ENCODE peak calls at places on chromosome 14, in six cellular contexts. One of them, this sample, is unnamed.

GRCh38 chr14:100774164-100774537 is 47.5 kb downstream of the DLK1 start:
- DNase-seq in H1: no peak
- DNase-seq in K562: no peak
- DNase-seq in HepG2: no peak
- DNase-seq in GM12878: no peak
- DNase-seq in GM12891: no peak
- DNase-seq in this sample: no peak

GRCh38 chr14:51327376-51327775 is 87.3 kb downstream of the TMX1 start:
- DNase-seq in HepG2: no peak
- DNase-seq in H1: no peak
- DNase-seq in K562: no peak
- DNase-seq in GM12891: no peak
- DNase-seq in GM12878: no peak
- DNase-seq in this sample: no peak

GRCh38 chr14:99035268-99035667 is 236.7 kb downstream of the BCL11B start:
- DNase-seq in GM12878: no peak
- DNase-seq in GM12891: no peak
- DNase-seq in K562: no peak
- DNase-seq in HepG2: no peak
- DNase-seq in H1: no peak
- DNase-seq in this sample: no peak

GRCh38 chr14:55767291-55767690 is 187.3 kb downstream of the KTN1 start:
- DNase-seq in GM12891: no peak
- DNase-seq in K562: no peak
- DNase-seq in H1: no peak
- DNase-seq in GM12878: no peak
- DNase-seq in HepG2: no peak
- DNase-seq in this sample: no peak

GRCh38 chr14:81161749-81162148 is 59.0 kb downstream of the GTF2A1 start:
- DNase-seq in HepG2: no peak
- DNase-seq in K562: no peak
- DNase-seq in GM12878: no peak
- DNase-seq in GM12891: no peak
- DNase-seq in H1: no peak
- DNase-seq in this sample: no peak

GRCh38 chr14:33754264-33754663 is 196.6 kb downstream of the EGLN3 start:
- DNase-seq in HepG2: no peak
- DNase-seq in GM12891: no peak
- DNase-seq in H1: no peak
- DNase-seq in K562: no peak
- DNase-seq in GM12878: no peak
- DNase-seq in this sample: no peak

GRCh38 chr14:32381869-32382268 is 52.8 kb downstream of the AKAP6 start:
- DNase-seq in HepG2: no peak
- DNase-seq in GM12891: no peak
- DNase-seq in H1: no peak
- DNase-seq in GM12878: no peak
- DNase-seq in K562: no peak
- DNase-seq in this sample: no peak

GRCh38 chr14:75881986-75882385 is 99.8 kb downstream of the TGFB3 start:
- DNase-seq in GM12878: no peak
- DNase-seq in HepG2: no peak
- DNase-seq in H1: no peak
- DNase-seq in K562: no peak
- DNase-seq in GM12891: no peak
- DNase-seq in this sample: no peak

GRCh38 chr14:31377433-31377832 is 42.9 kb downstream of the HEATR5A start:
- DNase-seq in H1: no peak
- DNase-seq in GM12878: no peak
- DNase-seq in GM12891: no peak
- DNase-seq in HepG2: no peak
- DNase-seq in K562: no peak
- DNase-seq in this sample: no peak

GRCh38 chr14:103260629-103261124 is 73.4 kb upstream of the EIF5 start:
- DNase-seq in GM12878: no peak
- DNase-seq in K562: peak
- DNase-seq in HepG2: no peak
- DNase-seq in GM12891: no peak
- DNase-seq in H1: no peak
- DNase-seq in this sample: no peak

GRCh38 chr14:73752297-73752992 is 38.3 kb upstream of the PNMA1 start:
- DNase-seq in H1: no peak
- DNase-seq in GM12891: no peak
- DNase-seq in GM12878: no peak
- DNase-seq in K562: no peak
- DNase-seq in HepG2: no peak
- DNase-seq in this sample: no peak

GRCh38 chr14:22598099-22598895 is at the start of gene ABHD4:
- DNase-seq in GM12878: no peak
- DNase-seq in GM12891: peak
- DNase-seq in HepG2: peak
- DNase-seq in H1: no peak
- DNase-seq in K562: peak
- DNase-seq in this sample: peak

GRCh38 chr14:92164958-92165357 is 43.2 kb downstream of the CPSF2 start:
- DNase-seq in GM12891: no peak
- DNase-seq in H1: no peak
- DNase-seq in K562: no peak
- DNase-seq in GM12878: no peak
- DNase-seq in HepG2: no peak
- DNase-seq in this sample: no peak

GRCh38 chr14:20866963-20867362 is 24.2 kb upstream of the RNASE3 start:
- DNase-seq in HepG2: no peak
- DNase-seq in H1: no peak
- DNase-seq in K562: no peak
- DNase-seq in GM12878: no peak
- DNase-seq in GM12891: no peak
- DNase-seq in this sample: no peak

GRCh38 chr14:99157676-99158075 is 114.3 kb downstream of the BCL11B start:
- DNase-seq in GM12878: no peak
- DNase-seq in HepG2: no peak
- DNase-seq in H1: no peak
- DNase-seq in K562: no peak
- DNase-seq in GM12891: no peak
- DNase-seq in this sample: no peak

GRCh38 chr14:83975435-83976222 is 1554.3 kb upstream of the FLRT2 start:
- DNase-seq in HepG2: no peak
- DNase-seq in GM12891: no peak
- DNase-seq in GM12878: no peak
- DNase-seq in K562: no peak
- DNase-seq in H1: no peak
- DNase-seq in this sample: no peak

GRCh38 chr14:80426686-80427085 is 215.4 kb upstream of the DIO2 start:
- DNase-seq in K562: no peak
- DNase-seq in HepG2: no peak
- DNase-seq in GM12891: no peak
- DNase-seq in H1: no peak
- DNase-seq in GM12878: no peak
- DNase-seq in this sample: no peak

GRCh38 chr14:69285661-69286255 is 25.8 kb downstream of the GALNT16 start:
- DNase-seq in GM12878: no peak
- DNase-seq in H1: no peak
- DNase-seq in K562: no peak
- DNase-seq in HepG2: no peak
- DNase-seq in GM12891: no peak
- DNase-seq in this sample: no peak
- TF ChIP-seq TAF1 in GM12878: no peak
- TF ChIP-seq TAF1 in H1: no peak
- TF ChIP-seq TAF1 in K562: no peak
- TF ChIP-seq TAF1 in HepG2: no peak
- TF ChIP-seq TAF1 in GM12891: no peak
- TF ChIP-seq TAF1 in this sample: no peak

DNA sequence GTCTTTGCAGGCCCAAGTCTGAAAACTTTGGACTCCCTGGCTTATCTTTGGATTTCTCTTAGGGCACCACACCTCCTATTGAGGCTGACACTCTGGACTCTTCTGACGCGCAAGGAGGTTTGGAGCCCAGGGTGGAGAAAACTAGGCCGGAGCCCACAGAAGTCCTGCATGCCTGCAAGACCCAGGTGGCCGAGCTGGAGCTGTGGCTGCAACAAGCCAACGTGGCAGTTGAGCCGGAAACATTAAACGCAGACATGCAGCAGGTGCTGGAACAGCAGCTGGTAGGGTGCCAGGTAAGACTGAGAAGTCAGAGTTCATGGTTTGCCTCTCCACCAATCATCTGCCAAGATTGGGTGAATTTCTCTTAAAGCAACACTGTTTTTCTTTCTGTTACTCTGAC is 180.9 kb downstream of the ESR2 start:
- DNase-seq in GM12878: no peak
- DNase-seq in GM12891: no peak
- DNase-seq in H1: no peak
- DNase-seq in HepG2: no peak
- DNase-seq in K562: no peak
- DNase-seq in this sample: no peak
- TF ChIP-seq POLR2A in GM12878: no peak
- TF ChIP-seq POLR2A in GM12891: no peak
- TF ChIP-seq POLR2A in H1: no peak
- TF ChIP-seq POLR2A in HepG2: no peak
- TF ChIP-seq POLR2A in K562: no peak
- TF ChIP-seq POLR2A in this sample: no peak

GRCh38 chr14:96027356-96028335 is 11.5 kb upstream of the C14orf132 start:
- DNase-seq in HepG2: no peak
- DNase-seq in H1: no peak
- DNase-seq in K562: no peak
- DNase-seq in GM12878: no peak
- DNase-seq in GM12891: no peak
- DNase-seq in this sample: no peak

GRCh38 chr14:96031691-96032090 is 7.5 kb upstream of the C14orf132 start:
- DNase-seq in GM12891: no peak
- DNase-seq in GM12878: no peak
- DNase-seq in HepG2: no peak
- DNase-seq in H1: no peak
- DNase-seq in K562: no peak
- DNase-seq in this sample: no peak

GRCh38 chr14:96029089-96029650 is 10.0 kb upstream of the C14orf132 start:
- DNase-seq in HepG2: no peak
- DNase-seq in GM12891: no peak
- DNase-seq in GM12878: no peak
- DNase-seq in K562: no peak
- DNase-seq in H1: no peak
- DNase-seq in this sample: no peak

GRCh38 chr14:96030136-96030760 is 8.9 kb upstream of the C14orf132 start:
- DNase-seq in GM12891: no peak
- DNase-seq in K562: no peak
- DNase-seq in H1: no peak
- DNase-seq in GM12878: no peak
- DNase-seq in HepG2: no peak
- DNase-seq in this sample: no peak
- TF ChIP-seq POLR2AphosphoS5 in GM12891: no peak
- TF ChIP-seq POLR2AphosphoS5 in K562: no peak
- TF ChIP-seq POLR2AphosphoS5 in H1: no peak
- TF ChIP-seq POLR2AphosphoS5 in GM12878: no peak
- TF ChIP-seq POLR2AphosphoS5 in HepG2: no peak
- TF ChIP-seq POLR2AphosphoS5 in this sample: no peak

GRCh38 chr14:72545411-72546311 is 348.2 kb downstream of the DPF3 start:
- DNase-seq in H1: no peak
- DNase-seq in GM12878: no peak
- DNase-seq in K562: no peak
- DNase-seq in HepG2: no peak
- DNase-seq in GM12891: no peak
- DNase-seq in this sample: no peak
- TF ChIP-seq TAF1 in H1: no peak
- TF ChIP-seq TAF1 in GM12878: no peak
- TF ChIP-seq TAF1 in K562: no peak
- TF ChIP-seq TAF1 in HepG2: no peak
- TF ChIP-seq TAF1 in GM12891: no peak
- TF ChIP-seq TAF1 in this sample: no peak